ENCODE peak calls at places on chromosome 21, in five cellular contexts. B is mucosa of descending colon; D is lower leg skin; M is activated T-helper 1 cell treated with anti-CD3 and anti-CD28 coated beads, Interleukin-2, amount 50 U/mL, for 16 hours; N is T-cell. R is an unnamed sample.

GRCh38 chr21:15365751-15366392 is 301.1 kb upstream of the NRIP1 start:
- DNase-seq in B (no peak), D (no peak), M (no peak), N (no peak), R (no peak)

GRCh38 chr21:38308010-38308784 is 51.4 kb downstream of the KCNJ15 start:
- DNase-seq in B (no peak), D (no peak), M (no peak), N (no peak), R (no peak)

GRCh38 chr21:26194811-26195251 is 24.3 kb upstream of the APP start:
- DNase-seq in B (no peak), D (no peak), M (no peak), N (no peak), R (no peak)

GRCh38 chr21:30116474-30116873 is 50.1 kb downstream of the CLDN17 start:
- DNase-seq in B (no peak), D (no peak), M (no peak), N (no peak), R (no peak)

GRCh38 chr21:45516671-45517151 is 25.5 kb downstream of the SLC19A1 start:
- DNase-seq in B (peak), D (no peak), M (no peak), N (no peak), R (peak)

GRCh38 chr21:42465008-42465878 is 30.8 kb downstream of the RSPH1 start:
- DNase-seq in B (peak), D (peak), M (no peak), N (no peak), R (peak)

GRCh38 chr21:43611598-43612369 is 47.5 kb downstream of the HSF2BP start:
- DNase-seq in B (peak), D (no peak), M (no peak), N (no peak), R (no peak)

GRCh38 chr21:31136891-31137290 is 98.6 kb upstream of the KRTAP19-8 start:
- DNase-seq in B (no peak), D (no peak), M (no peak), N (no peak), R (no peak)

GRCh38 chr21:43274946-43275310 is 106.1 kb downstream of the CRYAA start:
- DNase-seq in B (no peak), D (no peak), M (no peak), N (no peak), R (no peak)

GRCh38 chr21:46179708-46180078 is 4.6 kb downstream of the SPATC1L start:
- DNase-seq in B (no peak), D (peak), M (no peak), N (no peak), R (peak)

GRCh38 chr21:45016491-45017375 is 57.6 kb upstream of the ADARB1 start:
- DNase-seq in B (peak), D (peak), M (no peak), N (no peak), R (peak)

GRCh38 chr21:32543975-32544374 is 41.3 kb downstream of the TCP10L start:
- DNase-seq in B (no peak), D (no peak), M (no peak), N (no peak), R (no peak)

GRCh38 chr21:44356636-44357035 is 3.2 kb downstream of the TRPM2 start:
- DNase-seq in B (no peak), D (no peak), M (no peak), N (no peak), R (no peak)

GRCh38 chr21:15139881-15140280 is 75.1 kb upstream of the NRIP1 start:
- DNase-seq in B (no peak), D (no peak), M (no peak), N (no peak), R (no peak)

GRCh38 chr21:20311388-20311787 is 686.8 kb upstream of the NCAM2 start:
- DNase-seq in B (no peak), D (no peak), M (no peak), N (no peak), R (no peak)

GRCh38 chr21:44921928-44922327 is 1.2 kb upstream of the ITGB2 start:
- DNase-seq in B (no peak), D (no peak), M (no peak), N (no peak), R (no peak)

GRCh38 chr21:36471254-36471723 is 8.6 kb downstream of the CLDN14 start:
- DNase-seq in B (no peak), D (no peak), M (no peak), N (no peak), R (no peak)

GRCh38 chr21:34276711-34277425 is 86.9 kb upstream of the KCNE2 start:
- DNase-seq in B (no peak), D (no peak), M (no peak), N (no peak), R (no peak)

GRCh38 chr21:44626262-44626661 is 631 bp upstream of the KRTAP10-9 start:
- DNase-seq in B (peak), D (no peak), M (no peak), N (no peak), R (no peak)

GRCh38 chr21:32334980-32335471 is 36.4 kb downstream of the MRAP start:
- DNase-seq in B (no peak), D (peak), M (no peak), N (no peak), R (no peak)

GRCh38 chr21:39137248-39138186 is 45.7 kb downstream of the PSMG1 start:
- DNase-seq in B (no peak), D (no peak), M (no peak), N (no peak), R (no peak)